ENCODE peak calls at places on chromosomes 11 and 22, in nine cellular contexts. D, W, S, U, M, P, Z, R and E are unnamed samples.

GRCh38 chr22:46547883-46548244 is 10.4 kb upstream of the CELSR1 start:
- DNase-seq in D (no peak), W (no peak), S (peak; percentile 96), U (no peak), M (peak; percentile 32), P (no peak), Z (peak; percentile 77), R (no peak), E (no peak)

GRCh38 chr11:70326365-70326803 is 55.9 kb downstream of the PPFIA1 start:
- DNase-seq in D (no peak), W (no peak), S (peak; percentile 83), U (no peak), M (no peak), P (no peak), Z (peak; percentile 21), R (no peak), E (no peak)

GRCh38 chr22:19526702-19527111 is 2.5 kb upstream of the CLDN5 start:
- DNase-seq in D (no peak), W (no peak), S (no peak), U (no peak), M (no peak), P (no peak), Z (no peak), R (no peak), E (no peak)

GRCh38 chr11:103354656-103355055 is 245.4 kb downstream of the DYNC2H1 start:
- DNase-seq in D (no peak), W (no peak), S (no peak), U (no peak), M (no peak), P (no peak), Z (no peak), R (no peak), E (no peak)

GRCh38 chr11:120627535-120628163 is 116.1 kb downstream of the GRIK4 start:
- DNase-seq in D (no peak), W (no peak), S (no peak), U (no peak), M (no peak), P (no peak), Z (no peak), R (no peak), E (no peak)

GRCh38 chr11:118434553-118435232 is 1.6 kb upstream of the KMT2A start:
- DNase-seq in D (no peak), W (peak; percentile 31), S (peak; percentile 73), U (peak; percentile 59), M (peak; percentile 49), P (no peak), Z (peak; percentile 64), R (peak; percentile 73), E (peak; percentile 77)

GRCh38 chr11:118211006-118211405 is 13.8 kb downstream of the JAML start:
- DNase-seq in D (no peak), W (no peak), S (peak; percentile 83), U (no peak), M (no peak), P (no peak), Z (no peak), R (peak; percentile 77), E (peak; percentile 82)

GRCh38 chr22:46351767-46352166 is 16.3 kb downstream of the TRMU start:
- DNase-seq in D (no peak), W (no peak), S (no peak), U (no peak), M (no peak), P (no peak), Z (no peak), R (no peak), E (no peak)

GRCh38 chr11:70567680-70568503 is 169.6 kb downstream of the CTTN start:
- DNase-seq in D (no peak), W (no peak), S (peak; percentile 77), U (no peak), M (no peak), P (no peak), Z (peak; percentile 61), R (peak; percentile 51), E (peak; percentile 51)

GRCh38 chr22:32411829-32412592 is at the start of gene RTCB:
- DNase-seq in D (peak; percentile 88), W (peak; percentile 95), S (peak; percentile 95), U (peak; percentile 91), M (peak; percentile 89), P (peak; percentile 83), Z (peak; percentile 96), R (peak; percentile 95), E (peak; percentile 94)

GRCh38 chr22:25673721-25674120 is 68.3 kb upstream of the MYO18B start:
- DNase-seq in D (no peak), W (no peak), S (no peak), U (no peak), M (no peak), P (no peak), Z (no peak), R (no peak), E (no peak)

GRCh38 chr11:111976614-111977140 is 39.5 kb downstream of the DIXDC1 start:
- DNase-seq in D (no peak), W (no peak), S (peak; percentile 52), U (no peak), M (peak; percentile 33), P (no peak), Z (no peak), R (peak; percentile 78), E (no peak)

GRCh38 chr11:63609536-63609935 is 4.7 kb downstream of the PLAAT3 start:
- DNase-seq in D (no peak), W (no peak), S (no peak), U (no peak), M (no peak), P (peak; percentile 44), Z (no peak), R (no peak), E (no peak)

GRCh38 chr11:34176980-34177319 is 71.5 kb downstream of the NAT10 start:
- DNase-seq in D (no peak), W (no peak), S (no peak), U (no peak), M (no peak), P (no peak), Z (no peak), R (no peak), E (peak; percentile 53)

GRCh38 chr22:40485813-40486610 is 115.6 kb downstream of the SGSM3 start:
- DNase-seq in D (no peak), W (no peak), S (peak; percentile 53), U (no peak), M (no peak), P (no peak), Z (no peak), R (no peak), E (no peak)
- TF ChIP-seq EZH2phosphoT487 in D (no peak), W (no peak), S (no peak), U (no peak), M (no peak), P (no peak), Z (no peak), R (no peak), E (no peak)

DNA sequence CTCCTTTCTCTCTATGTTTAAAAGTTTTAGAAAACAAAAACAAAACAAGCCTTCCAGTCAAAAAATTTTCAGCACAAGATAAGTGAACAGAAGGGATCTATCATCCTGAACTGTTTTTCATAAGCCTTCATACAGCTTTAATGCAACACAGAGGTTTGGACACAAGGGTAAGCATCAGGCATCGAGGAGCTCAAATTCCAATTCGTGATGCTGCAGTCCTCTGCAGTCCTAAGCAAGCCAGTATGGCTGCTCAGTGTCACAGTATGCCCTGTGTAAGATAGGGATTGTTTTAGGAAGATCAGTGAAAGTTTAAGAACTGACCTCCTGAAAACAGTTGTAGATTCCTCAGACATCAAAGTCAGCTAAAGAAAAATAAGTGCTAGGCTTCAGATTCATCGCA is 740.9 kb downstream of the NTM start:
- DNase-seq in D (no peak), W (no peak), S (peak; percentile 53), U (no peak), M (no peak), P (no peak), Z (no peak), R (no peak), E (no peak)
- H2AFZ ChIP-seq in D (no peak overlapping the region), W (no peak overlapping the region), S (peak overlapping the region; percentile 44), U (no peak overlapping the region), M (peak overlapping the region; percentile 4), P (peak overlapping the region; percentile 71), Z (no peak overlapping the region), R (no peak overlapping the region), E (peak overlapping the region; percentile 36)

GRCh38 chr11:4030197-4030596 is 64.4 kb upstream of the RRM1 start:
- DNase-seq in D (no peak), W (peak; percentile 36), S (no peak), U (no peak), M (no peak), P (no peak), Z (no peak), R (no peak), E (no peak)
- H3K4me3 ChIP-seq in D (no peak overlapping the region), W (no peak overlapping the region), S (no peak overlapping the region), U (no peak overlapping the region), M (no peak overlapping the region), P (no peak overlapping the region), Z (no peak overlapping the region), R (no peak overlapping the region), E (no peak overlapping the region)

DNA sequence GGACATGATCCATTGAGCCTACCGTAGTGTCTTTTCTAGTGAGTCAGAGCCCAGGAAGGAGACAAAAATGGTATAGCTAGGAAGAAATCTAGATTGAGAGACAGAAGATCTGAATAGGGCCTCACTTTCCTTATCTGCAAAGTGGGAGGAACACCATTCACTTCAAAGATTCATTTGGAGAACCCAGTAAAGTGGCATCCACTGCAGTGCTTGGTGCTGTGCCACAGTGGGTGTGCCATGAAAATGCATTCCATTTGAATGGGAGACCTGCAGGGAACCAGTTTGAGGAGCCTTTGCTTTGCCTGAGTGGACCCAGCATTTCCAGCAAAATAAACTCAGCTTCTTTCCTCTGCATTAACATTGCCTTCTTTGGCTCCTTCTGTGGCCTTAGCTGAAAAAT is 470.5 kb upstream of the CADM1 start:
- DNase-seq in D (no peak), W (no peak), S (no peak), U (no peak), M (no peak), P (no peak), Z (no peak), R (peak; percentile 21), E (no peak)
- TF ChIP-seq EZH2phosphoT487 in D (no peak), W (no peak), S (no peak), U (no peak), M (no peak), P (no peak), Z (no peak), R (no peak), E (no peak)